ENCODE peak calls at places on chromosomes 11 and 22, in seven cellular contexts. V is choroid plexus epithelial cell, L is Peyer's patch, B is AG04450, F is GM13977, P is GM12865, U is upper lobe of right lung. Y is an unnamed sample.

GRCh38 chr22:48760481-48761238 is 1067.0 kb downstream of the BRD1 start:
- DNase-seq in U (no peak), F (no peak), V (no peak), B (no peak), L (peak), P (no peak), Y (peak)

GRCh38 chr11:78796956-78797355 is 222.3 kb upstream of the NARS2 start:
- DNase-seq in B (peak), U (no peak), P (no peak), V (peak), L (no peak), F (no peak), Y (no peak)

GRCh38 chr11:58927393-58928081 is 11.8 kb upstream of the GLYATL1 start:
- DNase-seq in B (peak), L (no peak), V (peak), F (no peak), P (no peak), U (no peak), Y (peak)

GRCh38 chr11:73520358-73521061 is 77.4 kb downstream of the FAM168A start:
- DNase-seq in L (no peak), B (no peak), V (peak), P (peak), U (no peak), F (peak), Y (no peak)

GRCh38 chr11:78742430-78742829 is 167.8 kb upstream of the NARS2 start:
- DNase-seq in U (peak), B (no peak), F (no peak), L (no peak), V (no peak), P (no peak), Y (no peak)

GRCh38 chr11:114562166-114562916 is 2.7 kb upstream of the NXPE1 start:
- DNase-seq in L (no peak), V (peak), U (no peak), F (no peak), B (no peak), P (no peak), Y (no peak)

GRCh38 chr22:38316340-38317236 is 645 bp downstream of the CSNK1E start:
- DNase-seq in L (peak), U (peak), P (peak), F (peak), B (no peak), V (peak), Y (peak)

GRCh38 chr22:29369460-29369859 is 18.9 kb downstream of the AP1B1 start:
- DNase-seq in P (no peak), V (peak), L (no peak), F (no peak), U (peak), B (no peak), Y (peak)

GRCh38 chr11:111910637-111911562 is 670 bp downstream of the CRYAB start:
- DNase-seq in L (no peak), U (no peak), F (no peak), P (no peak), V (no peak), B (no peak), Y (no peak)

GRCh38 chr22:44383652-44384562 is 71.2 kb upstream of the SHISAL1 start:
- DNase-seq in L (no peak), P (no peak), B (no peak), F (no peak), U (peak), V (no peak), Y (no peak)

GRCh38 chr22:37661160-37661924 is 2.8 kb downstream of the PDXP start:
- DNase-seq in U (no peak), V (peak), P (peak), B (peak), F (no peak), L (no peak), Y (no peak)

GRCh38 chr11:35232961-35233360 is 94.0 kb downstream of the CD44 start:
- DNase-seq in F (no peak), B (peak), V (no peak), L (no peak), P (no peak), U (no peak), Y (no peak)

GRCh38 chr11:118666331-118666730 is 13.1 kb downstream of the TREH start:
- DNase-seq in P (no peak), U (peak), L (no peak), V (no peak), B (no peak), F (no peak), Y (no peak)

GRCh38 chr22:21766933-21767462 is 31.4 kb upstream of the YPEL1 start:
- DNase-seq in B (no peak), L (peak), P (peak), F (peak), U (peak), V (no peak), Y (no peak)

GRCh38 chr11:123382555-123383074 is 47.5 kb upstream of the GRAMD1B start:
- DNase-seq in L (no peak), V (no peak), U (no peak), P (peak), B (no peak), F (no peak), Y (no peak)

GRCh38 chr11:45322891-45323597 is 36.9 kb upstream of the SYT13 start:
- DNase-seq in V (no peak), B (no peak), P (no peak), L (no peak), F (no peak), U (no peak), Y (no peak)

GRCh38 chr11:62560566-62561103 is 13.1 kb downstream of the EEF1G start:
- DNase-seq in V (peak), L (peak), F (no peak), B (peak), U (peak), P (peak), Y (peak)

GRCh38 chr22:33057363-33057995 is 702 bp downstream of the SYN3 start:
- DNase-seq in F (no peak), B (no peak), L (no peak), V (no peak), P (no peak), U (no peak), Y (no peak)

GRCh38 chr11:12981879-12982531 is 27.1 kb upstream of the RASSF10 start:
- DNase-seq in L (no peak), F (no peak), B (no peak), V (peak), U (no peak), P (no peak), Y (no peak)

GRCh38 chr11:34970480-34970879 is 54.1 kb downstream of the PDHX start:
- DNase-seq in F (no peak), L (no peak), U (no peak), B (no peak), P (no peak), V (no peak), Y (no peak)

GRCh38 chr11:34274712-34275398 is 83.0 kb downstream of the ABTB2 start:
- DNase-seq in B (peak), F (no peak), U (peak), P (no peak), V (peak), L (peak), Y (no peak)

GRCh38 chr11:128890543-128891409 is at the start of gene KCNJ5:
- DNase-seq in L (no peak), B (no peak), P (no peak), F (no peak), U (peak), V (no peak), Y (peak)

GRCh38 chr11:99069831-99070444 is 49.2 kb downstream of the CNTN5 start:
- DNase-seq in B (no peak), U (no peak), F (no peak), P (peak), V (peak), L (no peak), Y (no peak)

GRCh38 chr11:3622521-3622920 is 19.3 kb downstream of the ART5 start:
- DNase-seq in F (no peak), B (no peak), V (no peak), L (no peak), P (no peak), U (peak), Y (no peak)

GRCh38 chr11:8183136-8183535 is 14.3 kb upstream of the RIC3 start:
- DNase-seq in B (no peak), L (no peak), U (no peak), F (no peak), V (peak), P (no peak), Y (no peak)

GRCh38 chr11:130774703-130775102 is 141.6 kb downstream of the SNX19 start:
- DNase-seq in F (no peak), B (no peak), V (no peak), U (no peak), P (no peak), L (no peak), Y (no peak)

GRCh38 chr11:130772266-130773227 is 143.7 kb downstream of the SNX19 start:
- DNase-seq in B (peak), U (no peak), P (peak), L (no peak), F (no peak), V (peak), Y (no peak)

GRCh38 chr11:130775306-130776043 is 140.8 kb downstream of the SNX19 start:
- DNase-seq in V (peak), L (no peak), F (no peak), B (no peak), P (no peak), U (no peak), Y (no peak)

GRCh38 chr11:130771708-130772107 is 144.6 kb downstream of the SNX19 start:
- DNase-seq in U (no peak), F (no peak), L (no peak), B (no peak), V (peak), P (no peak), Y (no peak)

DNA sequence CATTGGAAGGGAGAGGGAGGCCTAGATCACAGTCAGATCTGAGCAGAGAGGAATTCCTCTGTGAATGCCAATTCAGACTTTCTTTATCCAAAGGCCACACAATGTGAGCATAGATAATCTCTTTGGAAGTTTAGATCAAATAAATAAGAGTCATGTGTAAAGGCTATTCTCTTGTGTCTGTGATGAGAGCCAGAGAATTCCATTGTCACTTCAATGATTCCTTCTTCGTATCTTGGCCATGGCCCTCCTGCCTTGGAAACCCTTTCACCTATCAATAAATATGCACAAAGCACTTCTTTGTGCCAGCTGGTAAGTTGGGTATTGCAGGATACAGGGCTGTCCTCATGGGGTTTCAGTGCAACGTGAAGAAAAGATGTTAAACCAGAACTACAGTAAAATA is 142.8 kb downstream of the SNX19 start:
- DNase-seq in U (no peak), B (no peak), F (no peak), V (peak), L (no peak), P (no peak), Y (no peak)
- TF ChIP-seq CTCF in U (no peak), B (no peak), F (no peak), V (no peak), L (no peak), P (no peak), Y (no peak)

DNA sequence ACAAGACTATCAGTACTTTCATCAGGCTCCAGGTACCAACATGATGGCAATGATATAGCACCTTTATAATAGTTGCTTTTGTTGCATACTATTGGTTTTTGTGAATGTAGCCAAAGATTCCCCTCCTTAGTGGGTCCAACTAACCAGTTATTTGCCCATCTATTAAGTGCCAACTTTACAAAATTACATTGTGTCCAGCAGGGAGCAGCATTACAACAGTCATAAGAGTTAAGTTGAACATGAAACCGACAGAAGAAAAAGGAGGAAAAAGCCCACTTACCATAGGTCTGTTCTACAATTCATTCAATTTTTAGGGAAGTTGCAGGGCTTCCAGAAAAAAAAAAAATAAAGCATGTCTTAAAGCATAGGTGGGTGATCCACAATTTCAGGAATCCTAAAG is 21.6 kb downstream of the IMMP1L start:
- DNase-seq in P (peak), V (peak), U (no peak), F (no peak), B (peak), L (no peak), Y (peak)
- TF ChIP-seq CTCF in P (peak), V (peak), U (peak), F (peak), B (peak), L (peak), Y (peak)

GRCh38 chr11:898160-898517 is 12.5 kb downstream of the CHID1 start:
- DNase-seq in U (no peak), F (no peak), P (no peak), L (no peak), V (peak), B (no peak), Y (no peak)
- TF ChIP-seq CTCF in U (no peak), F (peak), P (no peak), L (peak), V (peak), B (peak), Y (peak)

GRCh38 chr11:72497731-72498130 is 63.4 kb upstream of the CLPB start:
- DNase-seq in F (no peak), L (no peak), U (no peak), B (no peak), V (no peak), P (no peak), Y (no peak)

GRCh38 chr11:72494109-72494429 is 59.7 kb upstream of the CLPB start:
- DNase-seq in F (no peak), B (no peak), U (no peak), L (no peak), P (no peak), V (no peak), Y (no peak)

GRCh38 chr11:72491001-72491400 is 56.7 kb upstream of the CLPB start:
- DNase-seq in V (peak), B (no peak), U (no peak), L (no peak), F (no peak), P (no peak), Y (no peak)

DNA sequence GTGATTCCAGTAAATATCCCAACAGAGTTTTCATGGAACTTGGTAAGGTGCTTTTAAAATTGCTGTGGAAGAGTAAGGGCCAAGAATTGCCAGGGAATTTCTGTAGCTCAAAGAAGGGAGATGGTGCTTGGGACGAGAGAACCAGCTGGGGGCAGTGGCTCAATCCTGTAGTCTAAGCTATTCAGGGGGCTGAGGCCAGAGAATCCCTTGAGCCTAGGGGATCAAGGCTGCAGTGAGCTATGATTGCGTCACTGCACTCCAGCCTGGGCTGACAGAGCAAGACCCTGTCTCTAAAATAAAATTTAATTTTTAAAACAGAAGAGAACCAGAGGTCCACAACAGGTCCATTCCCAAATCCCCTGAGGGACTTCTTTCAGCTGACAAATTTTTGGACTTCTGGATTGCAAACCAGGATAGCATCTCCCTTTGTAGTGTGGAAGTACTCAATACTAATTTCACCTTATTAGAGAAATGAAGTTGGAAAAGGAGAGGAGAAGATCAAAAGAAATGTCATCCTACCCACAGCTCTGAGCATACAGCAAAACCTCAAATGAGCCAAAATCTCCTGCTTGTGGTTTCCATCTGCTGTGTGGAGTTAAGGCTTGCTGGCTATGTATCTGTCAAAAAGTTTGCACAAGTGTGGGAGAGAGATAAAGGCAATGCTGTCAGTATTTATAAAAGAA is 59.2 kb upstream of the CLPB start:
- DNase-seq in P (no peak), V (peak), L (no peak), B (no peak), F (no peak), U (no peak), Y (no peak)
- TF ChIP-seq CTCF in P (no peak), V (no peak), L (no peak), B (no peak), F (no peak), U (no peak), Y (no peak)

Y was measured in neural crest cell.